ENCODE peak calls at places on chromosomes 7 and 10, in four cellular contexts. D, E, U and O are unnamed samples.

GRCh38 chr7:7271094-7271874 is 88.9 kb downstream of the C1GALT1 start:
- DNase-seq in D (no peak), E (no peak), U (no peak), O (no peak)

GRCh38 chr7:39192476-39192875 is 214.8 kb downstream of the POU6F2 start:
- DNase-seq in D (no peak), E (no peak), U (no peak), O (no peak)

GRCh38 chr7:116598846-116599245 is 73.2 kb upstream of the MET start:
- DNase-seq in D (no peak), E (no peak), U (no peak), O (no peak)

GRCh38 chr10:76558586-76558985 is 1079.0 kb downstream of the KCNMA1 start:
- DNase-seq in D (no peak), E (peak), U (no peak), O (peak)

GRCh38 chr10:80599424-80599847 is 61.7 kb downstream of the SH2D4B start:
- DNase-seq in D (no peak), E (no peak), U (no peak), O (no peak)

GRCh38 chr7:90999989-91000979 is 263.9 kb upstream of the FZD1 start:
- DNase-seq in D (no peak), E (no peak), U (peak), O (no peak)

GRCh38 chr10:43083764-43084163 is 6.9 kb downstream of the RET start:
- DNase-seq in D (no peak), E (no peak), U (no peak), O (no peak)

GRCh38 chr10:35352508-35352907 is 16.2 kb downstream of the CCNY start:
- DNase-seq in D (no peak), E (no peak), U (no peak), O (no peak)

GRCh38 chr7:151195616-151196450 is 8.8 kb upstream of the ASB10 start:
- DNase-seq in D (no peak), E (no peak), U (no peak), O (no peak)

GRCh38 chr10:49115015-49115795 is at the start of gene VSTM4:
- DNase-seq in D (no peak), E (no peak), U (no peak), O (peak)

GRCh38 chr7:139871276-139871675 is 42.2 kb downstream of the TBXAS1 start:
- DNase-seq in D (no peak), E (no peak), U (peak), O (no peak)

GRCh38 chr7:24908757-24909156 is 71.2 kb downstream of the OSBPL3 start:
- DNase-seq in D (no peak), E (no peak), U (no peak), O (no peak)

DNA sequence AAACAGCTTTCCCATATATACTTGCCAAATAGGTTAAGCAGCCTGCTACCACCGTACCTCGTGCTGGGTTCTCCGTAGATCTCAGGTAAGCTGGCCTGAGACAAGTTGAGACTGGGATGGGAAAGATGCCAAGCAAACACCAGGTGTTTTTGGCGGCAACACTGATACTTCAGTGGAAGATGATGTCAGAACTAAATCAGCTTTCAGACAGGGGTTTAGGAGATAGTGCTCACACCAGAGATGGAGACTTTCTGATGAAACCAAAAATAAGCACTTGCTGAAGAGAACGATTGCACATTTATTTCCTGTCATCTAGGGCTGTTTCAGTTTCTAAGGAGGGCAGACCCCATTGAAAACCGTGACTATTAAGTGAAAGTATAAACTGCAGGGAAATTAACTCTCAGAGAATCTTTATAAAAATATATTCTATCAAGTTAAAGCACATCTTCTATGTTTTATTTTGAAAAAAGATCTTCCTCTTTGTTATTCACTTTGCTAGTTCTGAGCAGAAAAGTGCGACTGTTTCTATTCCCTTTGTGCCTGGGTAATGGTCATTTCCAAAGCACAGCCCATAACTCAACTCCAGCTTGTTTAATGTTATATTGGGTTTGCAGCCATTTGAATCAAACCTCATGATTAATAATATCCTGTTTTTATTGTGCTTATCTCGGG is 149.9 kb downstream of the CPED1 start:
- DNase-seq in D (peak), E (no peak), U (no peak), O (no peak)
- H3K4me3 ChIP-seq in D (no peak), E (no peak), U (no peak), O (no peak)

GRCh38 chr7:85829817-85830432 is 643.1 kb upstream of the SEMA3D start:
- DNase-seq in D (no peak), E (peak), U (no peak), O (peak)
- TF ChIP-seq CTCF in D (peak), E (peak), U (peak), O (peak)

DNA sequence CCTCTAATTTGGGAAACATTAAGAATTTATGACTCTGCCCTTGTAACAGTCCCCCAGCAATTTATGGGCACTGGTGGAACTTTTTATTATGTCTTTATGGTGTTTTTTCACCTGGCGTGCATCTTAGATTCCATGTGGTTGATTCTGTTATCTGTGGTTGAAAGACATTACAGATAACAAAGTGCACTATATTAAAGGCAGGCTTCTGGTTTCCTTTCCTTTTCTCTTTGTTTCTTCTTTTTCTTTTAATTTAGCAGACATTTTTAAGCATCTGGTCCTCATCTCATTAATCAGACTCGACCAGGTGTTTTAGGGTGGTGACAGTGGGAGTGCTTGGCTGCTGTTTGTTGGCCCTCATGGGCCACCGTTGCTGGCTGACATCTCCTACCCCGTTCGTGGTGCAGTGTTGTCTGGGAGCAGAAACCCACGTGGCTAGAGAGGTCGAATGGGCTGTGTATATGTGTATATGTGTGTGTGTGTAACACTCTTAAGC is 77.4 kb downstream of the LRMDA start:
- DNase-seq in D (no peak), E (no peak), U (no peak), O (no peak)
- H3K4me3 ChIP-seq in D (no peak), E (no peak), U (no peak), O (no peak)

GRCh38 chr7:9657257-9657656 is 1223.8 kb downstream of the NXPH1 start:
- DNase-seq in D (no peak), E (no peak), U (no peak), O (no peak)
- TF ChIP-seq CTCF in D (no peak), E (no peak), U (no peak), O (peak)

GRCh38 chr10:113456741-113457140 is 96.1 kb upstream of the HABP2 start:
- DNase-seq in D (no peak), E (no peak), U (no peak), O (no peak)

GRCh38 chr10:113453351-113453750 is 99.5 kb upstream of the HABP2 start:
- DNase-seq in D (no peak), E (no peak), U (no peak), O (no peak)

GRCh38 chr10:113452146-113452545 is 100.7 kb upstream of the HABP2 start:
- DNase-seq in D (no peak), E (no peak), U (no peak), O (no peak)

GRCh38 chr10:113457408-113457807 is 95.4 kb upstream of the HABP2 start:
- DNase-seq in D (no peak), E (no peak), U (no peak), O (no peak)

DNA sequence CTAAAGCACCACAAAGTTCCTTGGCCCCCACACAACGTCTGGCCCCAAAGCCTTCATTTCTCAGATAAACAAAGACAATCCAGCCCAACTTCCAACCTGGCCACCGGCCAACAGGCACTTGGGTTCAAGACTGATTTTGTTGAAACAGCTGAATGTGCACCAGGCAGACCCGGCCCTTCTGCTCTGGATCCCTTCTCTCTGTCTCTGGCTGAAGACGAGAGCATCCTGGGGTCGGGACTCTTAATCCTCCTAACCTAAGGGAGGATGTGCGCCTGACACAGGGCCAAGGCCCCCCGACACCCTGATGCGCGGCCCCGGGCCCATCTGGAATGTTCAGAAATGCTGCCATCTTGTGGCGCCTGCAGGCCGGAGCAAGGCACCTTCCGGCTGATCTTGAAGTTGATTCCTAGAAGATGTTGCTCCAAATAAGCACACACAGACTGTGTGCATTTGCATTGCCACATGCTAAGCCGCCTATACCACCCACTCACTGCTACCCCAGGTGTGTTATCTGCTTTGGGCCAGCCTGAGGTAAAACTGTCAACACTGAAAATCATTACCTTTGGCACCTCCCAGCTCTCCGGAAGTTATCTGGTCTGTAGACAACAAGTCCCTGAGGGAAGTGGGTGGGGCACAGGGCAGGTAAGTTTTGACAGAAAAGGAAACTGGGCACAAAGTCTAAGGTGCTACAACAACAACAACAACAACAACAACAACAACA is 98.4 kb upstream of the HABP2 start:
- DNase-seq in D (peak), E (no peak), U (no peak), O (no peak)
- H3K4me3 ChIP-seq in D (no peak), E (no peak), U (no peak), O (no peak)

GRCh38 chr7:42639930-42640329 is 271.9 kb downstream of the C7orf25 start:
- DNase-seq in D (no peak), E (no peak), U (no peak), O (no peak)
- TF ChIP-seq CTCF in D (no peak), E (peak), U (peak), O (no peak)

GRCh38 chr7:92723978-92724377 is 112.4 kb downstream of the CDK6 start:
- DNase-seq in D (no peak), E (no peak), U (no peak), O (no peak)

GRCh38 chr7:92720604-92721350 is 115.6 kb downstream of the CDK6 start:
- DNase-seq in D (no peak), E (no peak), U (no peak), O (no peak)

GRCh38 chr7:92725161-92725925 is 111.0 kb downstream of the CDK6 start:
- DNase-seq in D (no peak), E (no peak), U (no peak), O (no peak)

GRCh38 chr7:92722541-92722940 is 113.8 kb downstream of the CDK6 start:
- DNase-seq in D (no peak), E (no peak), U (no peak), O (no peak)

DNA sequence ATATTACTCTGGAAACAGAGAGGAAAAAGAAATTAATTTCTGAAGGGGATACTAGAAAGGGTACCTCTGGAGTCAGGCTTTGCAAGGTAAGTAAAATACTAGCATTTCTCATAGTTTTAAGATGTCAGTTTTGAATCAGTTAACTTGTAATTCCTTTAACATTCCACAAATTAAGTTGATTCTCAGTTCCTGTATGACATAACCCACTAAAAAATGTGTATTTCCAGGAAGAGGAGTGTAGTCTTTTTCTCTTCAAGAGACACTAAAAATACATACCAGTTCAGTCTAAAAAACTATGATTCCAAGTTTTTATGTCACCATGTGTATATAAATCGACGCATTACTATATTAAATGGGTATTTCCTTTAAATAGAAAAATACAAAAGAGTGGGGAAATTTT is 113.2 kb downstream of the CDK6 start:
- DNase-seq in D (no peak), E (no peak), U (no peak), O (no peak)
- H3K4me3 ChIP-seq in D (no peak), E (no peak), U (no peak), O (no peak)